ENCODE peak calls at places on chromosomes 2 and 18, in seven cellular contexts. One of them, this sample, is unnamed.

GRCh38 chr18:76429262-76430126 is 65.5 kb downstream of the ZNF516 start:
- DNase-seq in WTC11: no peak
- DNase-seq in Peyer's patch: no peak
- DNase-seq in body of pancreas: no peak
- DNase-seq in left ventricle myocardium inferior: no peak
- DNase-seq in HFF-Myc: no peak
- DNase-seq in nephron progenitor cell: no peak
- DNase-seq in this sample: no peak

GRCh38 chr2:19700861-19701585 is 200.8 kb downstream of the TTC32 start:
- DNase-seq in WTC11: no peak
- DNase-seq in Peyer's patch: no peak
- DNase-seq in body of pancreas: no peak
- DNase-seq in left ventricle myocardium inferior: no peak
- DNase-seq in HFF-Myc: no peak
- DNase-seq in nephron progenitor cell: no peak
- DNase-seq in this sample: no peak

GRCh38 chr2:162297925-162298552 is 20.4 kb downstream of the IFIH1 start:
- DNase-seq in WTC11: peak
- DNase-seq in Peyer's patch: peak
- DNase-seq in body of pancreas: peak
- DNase-seq in left ventricle myocardium inferior: no peak
- DNase-seq in HFF-Myc: peak
- DNase-seq in nephron progenitor cell: peak
- DNase-seq in this sample: peak

GRCh38 chr2:60581461-60582282 is 28.2 kb upstream of the BCL11A start:
- DNase-seq in WTC11: peak
- DNase-seq in Peyer's patch: peak
- DNase-seq in body of pancreas: peak
- DNase-seq in left ventricle myocardium inferior: peak
- DNase-seq in HFF-Myc: no peak
- DNase-seq in nephron progenitor cell: peak
- DNase-seq in this sample: peak

GRCh38 chr2:210099940-210100339 is 71.3 kb downstream of the KANSL1L start:
- DNase-seq in WTC11: peak
- DNase-seq in Peyer's patch: no peak
- DNase-seq in body of pancreas: no peak
- DNase-seq in left ventricle myocardium inferior: no peak
- DNase-seq in HFF-Myc: no peak
- DNase-seq in nephron progenitor cell: no peak
- DNase-seq in this sample: no peak

GRCh38 chr2:19895535-19895934 is 6.2 kb downstream of the TTC32 start:
- DNase-seq in WTC11: no peak
- DNase-seq in Peyer's patch: no peak
- DNase-seq in body of pancreas: no peak
- DNase-seq in left ventricle myocardium inferior: no peak
- DNase-seq in HFF-Myc: no peak
- DNase-seq in nephron progenitor cell: no peak
- DNase-seq in this sample: no peak

GRCh38 chr18:45657357-45658335 is 42.4 kb downstream of the SLC14A2 start:
- DNase-seq in WTC11: no peak
- DNase-seq in Peyer's patch: no peak
- DNase-seq in body of pancreas: no peak
- DNase-seq in left ventricle myocardium inferior: no peak
- DNase-seq in HFF-Myc: no peak
- DNase-seq in nephron progenitor cell: no peak
- DNase-seq in this sample: peak

GRCh38 chr18:39487932-39488331 is 1922.3 kb upstream of the CELF4 start:
- DNase-seq in WTC11: no peak
- DNase-seq in Peyer's patch: no peak
- DNase-seq in body of pancreas: peak
- DNase-seq in left ventricle myocardium inferior: no peak
- DNase-seq in HFF-Myc: no peak
- DNase-seq in nephron progenitor cell: no peak
- DNase-seq in this sample: no peak

GRCh38 chr18:57569133-57569532 is 17.4 kb downstream of the FECH start:
- DNase-seq in WTC11: no peak
- DNase-seq in Peyer's patch: no peak
- DNase-seq in body of pancreas: no peak
- DNase-seq in left ventricle myocardium inferior: no peak
- DNase-seq in HFF-Myc: no peak
- DNase-seq in nephron progenitor cell: no peak
- DNase-seq in this sample: no peak

GRCh38 chr2:164896226-164896625 is 54.6 kb upstream of the COBLL1 start:
- DNase-seq in WTC11: no peak
- DNase-seq in Peyer's patch: no peak
- DNase-seq in body of pancreas: no peak
- DNase-seq in left ventricle myocardium inferior: no peak
- DNase-seq in HFF-Myc: no peak
- DNase-seq in nephron progenitor cell: no peak
- DNase-seq in this sample: no peak

GRCh38 chr2:62197609-62198236 is 1.8 kb downstream of the B3GNT2 start:
- DNase-seq in WTC11: peak
- DNase-seq in Peyer's patch: peak
- DNase-seq in body of pancreas: peak
- DNase-seq in left ventricle myocardium inferior: peak
- DNase-seq in HFF-Myc: no peak
- DNase-seq in nephron progenitor cell: peak
- DNase-seq in this sample: no peak

GRCh38 chr2:231037731-231038482 is 584 bp downstream of the C2orf72 start:
- DNase-seq in WTC11: peak
- DNase-seq in Peyer's patch: no peak
- DNase-seq in body of pancreas: peak
- DNase-seq in left ventricle myocardium inferior: no peak
- DNase-seq in HFF-Myc: no peak
- DNase-seq in nephron progenitor cell: peak
- DNase-seq in this sample: no peak

GRCh38 chr18:59957957-59958356 is 58.2 kb downstream of the PMAIP1 start:
- DNase-seq in WTC11: no peak
- DNase-seq in Peyer's patch: peak
- DNase-seq in body of pancreas: peak
- DNase-seq in left ventricle myocardium inferior: peak
- DNase-seq in HFF-Myc: peak
- DNase-seq in nephron progenitor cell: no peak
- DNase-seq in this sample: peak

GRCh38 chr2:232908695-232909094 is 38.6 kb downstream of the SNORC start:
- DNase-seq in WTC11: no peak
- DNase-seq in Peyer's patch: no peak
- DNase-seq in body of pancreas: no peak
- DNase-seq in left ventricle myocardium inferior: no peak
- DNase-seq in HFF-Myc: no peak
- DNase-seq in nephron progenitor cell: no peak
- DNase-seq in this sample: no peak
- TF ChIP-seq CTCF in WTC11: no peak
- TF ChIP-seq CTCF in Peyer's patch: no peak
- TF ChIP-seq CTCF in body of pancreas: no peak
- TF ChIP-seq CTCF in left ventricle myocardium inferior: no peak
- TF ChIP-seq CTCF in HFF-Myc: no peak
- TF ChIP-seq CTCF in nephron progenitor cell: no peak
- TF ChIP-seq CTCF in this sample: no peak

GRCh38 chr18:8876887-8877286 is 171.5 kb downstream of the MTCL1 start:
- DNase-seq in WTC11: no peak
- DNase-seq in Peyer's patch: no peak
- DNase-seq in body of pancreas: no peak
- DNase-seq in left ventricle myocardium inferior: no peak
- DNase-seq in HFF-Myc: no peak
- DNase-seq in nephron progenitor cell: no peak
- DNase-seq in this sample: no peak

GRCh38 chr18:8883409-8883668 is 178.0 kb downstream of the MTCL1 start:
- DNase-seq in WTC11: no peak
- DNase-seq in Peyer's patch: no peak
- DNase-seq in body of pancreas: no peak
- DNase-seq in left ventricle myocardium inferior: no peak
- DNase-seq in HFF-Myc: no peak
- DNase-seq in nephron progenitor cell: no peak
- DNase-seq in this sample: no peak

GRCh38 chr18:8881103-8881502 is 175.7 kb downstream of the MTCL1 start:
- DNase-seq in WTC11: no peak
- DNase-seq in Peyer's patch: no peak
- DNase-seq in body of pancreas: no peak
- DNase-seq in left ventricle myocardium inferior: no peak
- DNase-seq in HFF-Myc: no peak
- DNase-seq in nephron progenitor cell: no peak
- DNase-seq in this sample: no peak

DNA sequence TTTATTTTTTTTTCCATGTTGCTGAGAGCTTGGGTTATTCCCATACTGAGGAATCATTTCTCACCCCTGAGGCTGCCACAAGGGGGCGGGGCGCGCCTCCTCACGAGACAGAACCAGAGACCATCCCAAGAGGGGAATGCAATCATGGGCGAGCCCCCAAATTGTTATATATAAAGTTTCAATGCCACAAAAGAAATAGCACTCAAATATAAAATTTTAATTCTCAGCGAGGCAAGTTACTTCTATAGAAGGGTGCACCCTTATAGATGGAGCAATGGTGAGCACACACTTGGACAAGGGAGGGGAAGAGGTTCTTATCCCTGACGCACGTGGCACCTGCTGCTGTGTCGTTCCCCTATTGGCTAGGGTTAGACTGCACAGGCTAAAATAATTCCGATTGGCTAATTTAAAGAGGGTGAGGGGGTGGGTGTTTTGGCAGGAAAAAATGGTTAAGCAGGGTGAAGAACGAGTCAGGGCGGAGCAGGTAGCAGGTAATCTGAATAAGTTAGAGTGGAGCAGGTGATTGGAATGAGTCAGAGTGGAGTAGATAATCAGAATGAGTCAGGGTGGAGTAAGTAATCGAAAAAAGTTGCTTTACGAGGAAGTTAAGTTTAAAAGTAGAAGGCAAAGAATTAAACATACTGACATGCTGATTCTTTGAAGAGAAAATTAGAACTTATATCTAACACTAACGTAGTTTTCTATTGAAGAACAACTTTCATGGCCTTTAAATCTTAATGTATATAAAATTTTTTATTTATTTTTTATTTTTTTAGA is 177.5 kb downstream of the MTCL1 start:
- DNase-seq in WTC11: peak
- DNase-seq in Peyer's patch: no peak
- DNase-seq in body of pancreas: no peak
- DNase-seq in left ventricle myocardium inferior: no peak
- DNase-seq in HFF-Myc: no peak
- DNase-seq in nephron progenitor cell: peak
- DNase-seq in this sample: peak
- TF ChIP-seq CTCF in WTC11: peak
- TF ChIP-seq CTCF in Peyer's patch: no peak
- TF ChIP-seq CTCF in body of pancreas: no peak
- TF ChIP-seq CTCF in left ventricle myocardium inferior: no peak
- TF ChIP-seq CTCF in HFF-Myc: peak
- TF ChIP-seq CTCF in nephron progenitor cell: no peak
- TF ChIP-seq CTCF in this sample: peak

DNA sequence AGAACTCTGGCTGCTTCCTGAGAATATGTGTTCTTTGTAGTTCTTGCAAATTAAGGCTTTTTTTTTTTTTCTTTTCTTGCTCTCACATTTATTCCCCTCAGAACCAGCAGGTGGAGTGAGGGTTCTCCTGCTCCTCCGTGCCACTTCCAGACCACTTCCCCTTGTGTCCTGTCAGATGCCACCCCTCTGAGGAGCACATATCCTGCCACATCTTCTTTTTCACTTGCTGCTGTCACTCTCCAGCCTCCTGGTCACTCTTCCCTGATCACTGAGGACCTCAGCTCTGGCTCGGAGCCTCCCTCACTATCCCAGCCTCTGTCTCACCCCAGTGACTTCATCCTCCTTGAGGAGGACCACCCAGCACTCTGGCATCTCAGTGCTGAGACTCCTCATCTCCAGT is 100.5 kb downstream of the TACR1 start:
- DNase-seq in WTC11: peak
- DNase-seq in Peyer's patch: no peak
- DNase-seq in body of pancreas: no peak
- DNase-seq in left ventricle myocardium inferior: no peak
- DNase-seq in HFF-Myc: no peak
- DNase-seq in nephron progenitor cell: no peak
- DNase-seq in this sample: peak
- TF ChIP-seq CTCF in WTC11: peak
- TF ChIP-seq CTCF in Peyer's patch: no peak
- TF ChIP-seq CTCF in body of pancreas: peak
- TF ChIP-seq CTCF in left ventricle myocardium inferior: peak
- TF ChIP-seq CTCF in HFF-Myc: peak
- TF ChIP-seq CTCF in nephron progenitor cell: peak
- TF ChIP-seq CTCF in this sample: peak

GRCh38 chr2:105454801-105455485 is 56.1 kb upstream of the FHL2 start:
- DNase-seq in WTC11: peak
- DNase-seq in Peyer's patch: peak
- DNase-seq in body of pancreas: peak
- DNase-seq in left ventricle myocardium inferior: no peak
- DNase-seq in HFF-Myc: no peak
- DNase-seq in nephron progenitor cell: no peak
- DNase-seq in this sample: peak
- TF ChIP-seq CTCF in WTC11: no peak
- TF ChIP-seq CTCF in Peyer's patch: peak
- TF ChIP-seq CTCF in body of pancreas: peak
- TF ChIP-seq CTCF in left ventricle myocardium inferior: peak
- TF ChIP-seq CTCF in HFF-Myc: peak
- TF ChIP-seq CTCF in nephron progenitor cell: no peak
- TF ChIP-seq CTCF in this sample: peak

GRCh38 chr18:7666195-7666776 is 99.2 kb downstream of the PTPRM start:
- DNase-seq in WTC11: no peak
- DNase-seq in Peyer's patch: no peak
- DNase-seq in body of pancreas: no peak
- DNase-seq in left ventricle myocardium inferior: no peak
- DNase-seq in HFF-Myc: no peak
- DNase-seq in nephron progenitor cell: no peak
- DNase-seq in this sample: no peak
- TF ChIP-seq CTCF in WTC11: no peak
- TF ChIP-seq CTCF in Peyer's patch: no peak
- TF ChIP-seq CTCF in body of pancreas: no peak
- TF ChIP-seq CTCF in left ventricle myocardium inferior: no peak
- TF ChIP-seq CTCF in HFF-Myc: no peak
- TF ChIP-seq CTCF in nephron progenitor cell: no peak
- TF ChIP-seq CTCF in this sample: peak